ENCODE peak calls at places on chromosomes 13 and 19, in six cellular contexts. G is HepG2, P is GM12878, D is HCT116, W is K562, V is H1. R is an unnamed sample.

GRCh38 chr13:73248711-73249580 is 190.1 kb downstream of the KLF5 start:
- DNase-seq in G (no peak), P (no peak), D (peak; percentile 57), W (no peak), V (peak; percentile 27), R (no peak)

GRCh38 chr19:42108527-42109389 is 23.5 kb downstream of the POU2F2 start:
- DNase-seq in G (peak; percentile 74), P (peak; percentile 72), D (peak; percentile 83), W (peak; percentile 88), V (peak; percentile 82), R (peak; percentile 80)

GRCh38 chr13:110471833-110472162 is 89.7 kb downstream of the RAB20 start:
- DNase-seq in G (no peak), P (peak; percentile 87), D (no peak), W (peak; percentile 62), V (no peak), R (no peak)

GRCh38 chr13:113298001-113298945 is 1.2 kb downstream of the LAMP1 start:
- DNase-seq in G (no peak), P (no peak), D (no peak), W (no peak), V (no peak), R (no peak)

GRCh38 chr19:42290523-42291436 is 11.2 kb upstream of the PRR19 start:
- DNase-seq in G (peak; percentile 61), P (no peak), D (no peak), W (peak; percentile 58), V (no peak), R (no peak)

GRCh38 chr13:48562296-48563066 is 29.6 kb upstream of the RCBTB2 start:
- DNase-seq in G (no peak), P (peak; percentile 98), D (no peak), W (no peak), V (no peak), R (no peak)

GRCh38 chr13:112990783-112991182 is 21.8 kb downstream of the MCF2L start:
- DNase-seq in G (no peak), P (no peak), D (no peak), W (no peak), V (no peak), R (no peak)

GRCh38 chr19:17616961-17617806 is 61.7 kb downstream of the COLGALT1 start:
- DNase-seq in G (peak; percentile 44), P (no peak), D (peak; percentile 51), W (peak; percentile 94), V (no peak), R (no peak)

GRCh38 chr13:102002271-102002670 is 399.6 kb downstream of the FGF14 start:
- DNase-seq in G (no peak), P (no peak), D (no peak), W (no peak), V (no peak), R (no peak)

GRCh38 chr13:97174638-97175037 is 47.5 kb upstream of the MBNL2 start:
- DNase-seq in G (no peak), P (no peak), D (no peak), W (no peak), V (no peak), R (no peak)

GRCh38 chr13:59441596-59442280 is 722.0 kb downstream of the DIAPH3 start:
- DNase-seq in G (no peak), P (no peak), D (no peak), W (no peak), V (no peak), R (no peak)

GRCh38 chr13:105084931-105085330 is 1450.5 kb downstream of the EFNB2 start:
- DNase-seq in G (no peak), P (no peak), D (no peak), W (no peak), V (no peak), R (no peak)

GRCh38 chr13:53240316-53240715 is 211.7 kb downstream of the OLFM4 start:
- DNase-seq in G (no peak), P (no peak), D (no peak), W (no peak), V (no peak), R (no peak)
- TF ChIP-seq ZNF274 in G (no peak), P (no peak), D (no peak), W (no peak), V (no peak), R (no peak)

GRCh38 chr13:98322091-98322718 is 145.1 kb upstream of the RNF113B start:
- DNase-seq in G (no peak), P (no peak), D (no peak), W (no peak), V (no peak), R (no peak)
- TF ChIP-seq ZNF274 in G (no peak), P (no peak), D (no peak), W (no peak), V (no peak), R (no peak)

GRCh38 chr13:20353973-20354372 is 121.9 kb upstream of the GJB6 start:
- DNase-seq in G (no peak), P (no peak), D (no peak), W (no peak), V (no peak), R (no peak)
- TF ChIP-seq ZNF274 in G (no peak), P (no peak), D (no peak), W (no peak), V (no peak), R (no peak)

GRCh38 chr13:81493144-81493543 is 1152.2 kb upstream of the SPRY2 start:
- DNase-seq in G (peak; percentile 29), P (peak; percentile 3), D (no peak), W (no peak), V (no peak), R (no peak)

GRCh38 chr13:81488021-81488420 is 1147.1 kb upstream of the SPRY2 start:
- DNase-seq in G (no peak), P (no peak), D (no peak), W (no peak), V (no peak), R (no peak)

GRCh38 chr13:81487151-81487550 is 1146.2 kb upstream of the SPRY2 start:
- DNase-seq in G (peak; percentile 24), P (no peak), D (peak; percentile 35), W (no peak), V (peak; percentile 15), R (peak; percentile 59)
- TF ChIP-seq ZNF274 in G (no peak), P (no peak), D (no peak), W (no peak), V (no peak), R (no peak)

R was measured in NT2/D1.